ENCODE peak calls at places on chromosomes 6 and 20, in five cellular contexts. One of them, this sample, is unnamed.

GRCh38 chr6:26305097-26305841 is 59.7 kb upstream of the BTN3A2 start:
- DNase-seq in nephron progenitor cell: peak
- DNase-seq in HFFc6: peak
- DNase-seq in AG09309: no peak
- DNase-seq in left ventricle myocardium inferior: no peak
- DNase-seq in this sample: no peak

GRCh38 chr6:136956590-136957573 is 34.8 kb downstream of the SLC35D3 start:
- DNase-seq in nephron progenitor cell: peak
- DNase-seq in HFFc6: no peak
- DNase-seq in AG09309: no peak
- DNase-seq in left ventricle myocardium inferior: no peak
- DNase-seq in this sample: no peak

GRCh38 chr6:151616091-151616513 is 122.3 kb downstream of the CCDC170 start:
- DNase-seq in nephron progenitor cell: no peak
- DNase-seq in HFFc6: no peak
- DNase-seq in AG09309: no peak
- DNase-seq in left ventricle myocardium inferior: no peak
- DNase-seq in this sample: no peak

GRCh38 chr6:37460805-37461204 is 27.8 kb downstream of the CMTR1 start:
- DNase-seq in nephron progenitor cell: no peak
- DNase-seq in HFFc6: no peak
- DNase-seq in AG09309: no peak
- DNase-seq in left ventricle myocardium inferior: no peak
- DNase-seq in this sample: no peak

GRCh38 chr20:19867940-19868371 is 109.9 kb downstream of the RIN2 start:
- DNase-seq in nephron progenitor cell: no peak
- DNase-seq in HFFc6: no peak
- DNase-seq in AG09309: peak
- DNase-seq in left ventricle myocardium inferior: peak
- DNase-seq in this sample: peak

GRCh38 chr6:44404022-44404714 is 16.7 kb downstream of the CDC5L start:
- DNase-seq in nephron progenitor cell: no peak
- DNase-seq in HFFc6: no peak
- DNase-seq in AG09309: no peak
- DNase-seq in left ventricle myocardium inferior: no peak
- DNase-seq in this sample: no peak

GRCh38 chr6:56913276-56914138 is 41.4 kb upstream of the BEND6 start:
- DNase-seq in nephron progenitor cell: no peak
- DNase-seq in HFFc6: no peak
- DNase-seq in AG09309: no peak
- DNase-seq in left ventricle myocardium inferior: no peak
- DNase-seq in this sample: no peak

GRCh38 chr6:52497652-52498408 is 77.7 kb downstream of the EFHC1 start:
- DNase-seq in nephron progenitor cell: no peak
- DNase-seq in HFFc6: no peak
- DNase-seq in AG09309: no peak
- DNase-seq in left ventricle myocardium inferior: peak
- DNase-seq in this sample: no peak

GRCh38 chr6:142521791-142522190 is 220.0 kb downstream of the ADGRG6 start:
- DNase-seq in nephron progenitor cell: no peak
- DNase-seq in HFFc6: no peak
- DNase-seq in AG09309: no peak
- DNase-seq in left ventricle myocardium inferior: no peak
- DNase-seq in this sample: no peak

GRCh38 chr6:43009124-43009523 is 4.6 kb downstream of the MEA1 start:
- DNase-seq in nephron progenitor cell: peak
- DNase-seq in HFFc6: peak
- DNase-seq in AG09309: no peak
- DNase-seq in left ventricle myocardium inferior: peak
- DNase-seq in this sample: no peak

GRCh38 chr6:162119349-162119748 is 608.2 kb downstream of the PRKN start:
- DNase-seq in nephron progenitor cell: no peak
- DNase-seq in HFFc6: no peak
- DNase-seq in AG09309: no peak
- DNase-seq in left ventricle myocardium inferior: peak
- DNase-seq in this sample: no peak

GRCh38 chr6:170032197-170032596 is 258.7 kb downstream of the DLL1 start:
- DNase-seq in nephron progenitor cell: no peak
- DNase-seq in HFFc6: no peak
- DNase-seq in AG09309: no peak
- DNase-seq in left ventricle myocardium inferior: peak
- DNase-seq in this sample: no peak

GRCh38 chr6:93550551-93551276 is 131.4 kb upstream of the EPHA7 start:
- DNase-seq in nephron progenitor cell: no peak
- DNase-seq in HFFc6: no peak
- DNase-seq in AG09309: no peak
- DNase-seq in left ventricle myocardium inferior: no peak
- DNase-seq in this sample: no peak

GRCh38 chr20:35776513-35777101 is 4.8 kb downstream of the PHF20 start:
- DNase-seq in nephron progenitor cell: no peak
- DNase-seq in HFFc6: no peak
- DNase-seq in AG09309: no peak
- DNase-seq in left ventricle myocardium inferior: peak
- DNase-seq in this sample: no peak

GRCh38 chr20:38420232-38421085 is 14.7 kb downstream of the SNHG17 start:
- DNase-seq in nephron progenitor cell: no peak
- DNase-seq in HFFc6: no peak
- DNase-seq in AG09309: no peak
- DNase-seq in left ventricle myocardium inferior: no peak
- DNase-seq in this sample: no peak

GRCh38 chr6:108768176-108768555 is 80.1 kb upstream of the ARMC2 start:
- DNase-seq in nephron progenitor cell: no peak
- DNase-seq in HFFc6: no peak
- DNase-seq in AG09309: no peak
- DNase-seq in left ventricle myocardium inferior: no peak
- DNase-seq in this sample: no peak

GRCh38 chr6:45253457-45253856 is 74.7 kb upstream of the RUNX2 start:
- DNase-seq in nephron progenitor cell: no peak
- DNase-seq in HFFc6: no peak
- DNase-seq in AG09309: no peak
- DNase-seq in left ventricle myocardium inferior: no peak
- DNase-seq in this sample: no peak

GRCh38 chr20:49098136-49098535 is 52.0 kb downstream of the CSE1L start:
- DNase-seq in nephron progenitor cell: no peak
- DNase-seq in HFFc6: no peak
- DNase-seq in AG09309: no peak
- DNase-seq in left ventricle myocardium inferior: no peak
- DNase-seq in this sample: no peak

GRCh38 chr20:47950103-47950502 is 164.8 kb upstream of the SULF2 start:
- DNase-seq in nephron progenitor cell: no peak
- DNase-seq in HFFc6: no peak
- DNase-seq in AG09309: no peak
- DNase-seq in left ventricle myocardium inferior: no peak
- DNase-seq in this sample: no peak

GRCh38 chr6:33490198-33490597 is 35.8 kb downstream of the ZBTB9 start:
- DNase-seq in nephron progenitor cell: no peak
- DNase-seq in HFFc6: no peak
- DNase-seq in AG09309: no peak
- DNase-seq in left ventricle myocardium inferior: no peak
- DNase-seq in this sample: no peak

GRCh38 chr6:46933751-46934150 is 12.0 kb upstream of the ADGRF5 start:
- DNase-seq in nephron progenitor cell: no peak
- DNase-seq in HFFc6: no peak
- DNase-seq in AG09309: no peak
- DNase-seq in left ventricle myocardium inferior: no peak
- DNase-seq in this sample: no peak

GRCh38 chr6:110509617-110510231 is 33.3 kb upstream of the SLC22A16 start:
- DNase-seq in nephron progenitor cell: no peak
- DNase-seq in HFFc6: peak
- DNase-seq in AG09309: peak
- DNase-seq in left ventricle myocardium inferior: no peak
- DNase-seq in this sample: no peak

GRCh38 chr20:11790047-11790446 is 127.6 kb upstream of the BTBD3 start:
- DNase-seq in nephron progenitor cell: no peak
- DNase-seq in HFFc6: no peak
- DNase-seq in AG09309: no peak
- DNase-seq in left ventricle myocardium inferior: no peak
- DNase-seq in this sample: no peak

GRCh38 chr6:137043710-137044365 is 927 bp downstream of the IL20RA start:
- DNase-seq in nephron progenitor cell: peak
- DNase-seq in HFFc6: no peak
- DNase-seq in AG09309: no peak
- DNase-seq in left ventricle myocardium inferior: peak
- DNase-seq in this sample: no peak

GRCh38 chr20:23627501-23627900 is 10.3 kb downstream of the CST3 start:
- DNase-seq in nephron progenitor cell: no peak
- DNase-seq in HFFc6: no peak
- DNase-seq in AG09309: no peak
- DNase-seq in left ventricle myocardium inferior: no peak
- DNase-seq in this sample: no peak

GRCh38 chr6:15398657-15399287 is 152.9 kb downstream of the JARID2 start:
- DNase-seq in nephron progenitor cell: no peak
- DNase-seq in HFFc6: no peak
- DNase-seq in AG09309: no peak
- DNase-seq in left ventricle myocardium inferior: no peak
- DNase-seq in this sample: no peak

GRCh38 chr6:157203764-157204163 is 119.6 kb downstream of the TMEM242 start:
- DNase-seq in nephron progenitor cell: no peak
- DNase-seq in HFFc6: no peak
- DNase-seq in AG09309: no peak
- DNase-seq in left ventricle myocardium inferior: no peak
- DNase-seq in this sample: no peak

GRCh38 chr6:155079985-155080452 is 84.9 kb downstream of the TIAM2 start:
- DNase-seq in nephron progenitor cell: no peak
- DNase-seq in HFFc6: no peak
- DNase-seq in AG09309: no peak
- DNase-seq in left ventricle myocardium inferior: no peak
- DNase-seq in this sample: no peak

GRCh38 chr6:36914227-36914794 is 28.6 kb downstream of the C6orf89 start:
- DNase-seq in nephron progenitor cell: peak
- DNase-seq in HFFc6: peak
- DNase-seq in AG09309: no peak
- DNase-seq in left ventricle myocardium inferior: no peak
- DNase-seq in this sample: no peak

GRCh38 chr6:52512199-52512598 is 64.7 kb downstream of the TRAM2 start:
- DNase-seq in nephron progenitor cell: no peak
- DNase-seq in HFFc6: peak
- DNase-seq in AG09309: no peak
- DNase-seq in left ventricle myocardium inferior: peak
- DNase-seq in this sample: no peak

GRCh38 chr6:129875610-129876515 is 14.7 kb upstream of the TMEM244 start:
- DNase-seq in nephron progenitor cell: no peak
- DNase-seq in HFFc6: no peak
- DNase-seq in AG09309: no peak
- DNase-seq in left ventricle myocardium inferior: no peak
- DNase-seq in this sample: no peak

GRCh38 chr20:62405108-62405980 is 1.7 kb downstream of the CABLES2 start:
- DNase-seq in nephron progenitor cell: peak
- DNase-seq in HFFc6: peak
- DNase-seq in AG09309: no peak
- DNase-seq in left ventricle myocardium inferior: peak
- DNase-seq in this sample: no peak
- TF ChIP-seq CTCF in nephron progenitor cell: peak
- TF ChIP-seq CTCF in HFFc6: peak
- TF ChIP-seq CTCF in AG09309: peak
- TF ChIP-seq CTCF in left ventricle myocardium inferior: peak
- TF ChIP-seq CTCF in this sample: peak

GRCh38 chr6:138307816-138308727 is 69.6 kb upstream of the SMIM28 start:
- DNase-seq in nephron progenitor cell: no peak
- DNase-seq in HFFc6: peak
- DNase-seq in AG09309: peak
- DNase-seq in left ventricle myocardium inferior: peak
- DNase-seq in this sample: no peak
- TF ChIP-seq CTCF in nephron progenitor cell: no peak
- TF ChIP-seq CTCF in HFFc6: peak
- TF ChIP-seq CTCF in AG09309: peak
- TF ChIP-seq CTCF in left ventricle myocardium inferior: peak
- TF ChIP-seq CTCF in this sample: peak

GRCh38 chr6:1610497-1611321 is 994 bp downstream of the FOXC1 start:
- DNase-seq in nephron progenitor cell: peak
- DNase-seq in HFFc6: peak
- DNase-seq in AG09309: no peak
- DNase-seq in left ventricle myocardium inferior: no peak
- DNase-seq in this sample: no peak

GRCh38 chr6:1612386-1612893 is 2.7 kb downstream of the FOXC1 start:
- DNase-seq in nephron progenitor cell: no peak
- DNase-seq in HFFc6: no peak
- DNase-seq in AG09309: no peak
- DNase-seq in left ventricle myocardium inferior: no peak
- DNase-seq in this sample: no peak

GRCh38 chr6:1609662-1610496 is at the start of gene FOXC1:
- DNase-seq in nephron progenitor cell: peak
- DNase-seq in HFFc6: peak
- DNase-seq in AG09309: peak
- DNase-seq in left ventricle myocardium inferior: peak
- DNase-seq in this sample: peak

GRCh38 chr6:1611572-1612385 is 2.1 kb downstream of the FOXC1 start:
- DNase-seq in nephron progenitor cell: peak
- DNase-seq in HFFc6: no peak
- DNase-seq in AG09309: no peak
- DNase-seq in left ventricle myocardium inferior: no peak
- DNase-seq in this sample: no peak

DNA sequence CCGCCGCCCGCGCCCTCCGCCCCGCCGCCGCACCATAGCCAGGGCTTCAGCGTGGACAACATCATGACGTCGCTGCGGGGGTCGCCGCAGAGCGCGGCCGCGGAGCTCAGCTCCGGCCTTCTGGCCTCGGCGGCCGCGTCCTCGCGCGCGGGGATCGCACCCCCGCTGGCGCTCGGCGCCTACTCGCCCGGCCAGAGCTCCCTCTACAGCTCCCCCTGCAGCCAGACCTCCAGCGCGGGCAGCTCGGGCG is 1.5 kb downstream of the FOXC1 start:
- DNase-seq in nephron progenitor cell: no peak
- DNase-seq in HFFc6: no peak
- DNase-seq in AG09309: no peak
- DNase-seq in left ventricle myocardium inferior: no peak
- DNase-seq in this sample: no peak
- TF ChIP-seq CTCF in nephron progenitor cell: no peak
- TF ChIP-seq CTCF in HFFc6: no peak
- TF ChIP-seq CTCF in AG09309: peak
- TF ChIP-seq CTCF in left ventricle myocardium inferior: peak
- TF ChIP-seq CTCF in this sample: peak

DNA sequence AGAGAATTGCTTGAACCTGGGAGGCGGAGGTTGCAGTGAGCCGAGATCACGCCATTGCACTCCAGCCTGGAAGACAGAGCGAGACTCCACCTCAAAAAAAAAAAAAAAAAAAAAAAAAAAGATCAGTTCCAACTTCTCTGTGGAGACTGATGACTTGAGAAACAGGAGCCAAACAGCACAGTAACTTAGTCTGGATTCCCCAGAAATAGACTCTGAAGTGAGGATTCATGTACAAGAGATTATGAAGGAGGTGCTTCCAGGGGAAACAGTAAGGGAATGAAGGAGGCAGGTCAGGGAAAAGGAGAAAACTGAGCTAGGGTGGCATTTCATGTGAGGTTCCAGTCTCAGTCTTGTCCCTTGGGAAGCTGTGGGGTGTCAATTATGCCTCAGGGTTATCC is 47.0 kb downstream of the PCNA start:
- DNase-seq in nephron progenitor cell: no peak
- DNase-seq in HFFc6: no peak
- DNase-seq in AG09309: no peak
- DNase-seq in left ventricle myocardium inferior: no peak
- DNase-seq in this sample: no peak
- TF ChIP-seq CTCF in nephron progenitor cell: no peak
- TF ChIP-seq CTCF in HFFc6: no peak
- TF ChIP-seq CTCF in AG09309: no peak
- TF ChIP-seq CTCF in left ventricle myocardium inferior: no peak
- TF ChIP-seq CTCF in this sample: no peak